ENCODE peak calls at places on chromosomes 3 and 15, in eight cellular contexts. One of them, this sample, is unnamed.

GRCh38 chr3:58591496-58592133 is 14.4 kb upstream of the FAM107A start:
- DNase-seq in cardiac muscle cell: no peak
- DNase-seq in right atrium auricular region: no peak
- DNase-seq in nephron progenitor cell: no peak
- DNase-seq in BJ: no peak
- DNase-seq in PC-3: no peak
- DNase-seq in RWPE1: no peak
- DNase-seq in mammary epithelial cell: no peak
- DNase-seq in this sample: no peak

GRCh38 chr15:48411971-48412591 is 80.9 kb downstream of the DUT start:
- DNase-seq in nephron progenitor cell: no peak
- DNase-seq in mammary epithelial cell: no peak
- DNase-seq in BJ: peak
- DNase-seq in PC-3: no peak
- DNase-seq in right atrium auricular region: no peak
- DNase-seq in RWPE1: no peak
- DNase-seq in cardiac muscle cell: peak
- DNase-seq in this sample: no peak

GRCh38 chr15:81151389-81151788 is 17.3 kb downstream of the CFAP161 start:
- DNase-seq in RWPE1: no peak
- DNase-seq in nephron progenitor cell: no peak
- DNase-seq in PC-3: no peak
- DNase-seq in BJ: no peak
- DNase-seq in right atrium auricular region: no peak
- DNase-seq in mammary epithelial cell: no peak
- DNase-seq in cardiac muscle cell: no peak
- DNase-seq in this sample: no peak

GRCh38 chr3:113485161-113485609 is 29.8 kb downstream of the SPICE1 start:
- DNase-seq in BJ: no peak
- DNase-seq in right atrium auricular region: no peak
- DNase-seq in mammary epithelial cell: no peak
- DNase-seq in RWPE1: no peak
- DNase-seq in nephron progenitor cell: no peak
- DNase-seq in cardiac muscle cell: no peak
- DNase-seq in PC-3: peak
- DNase-seq in this sample: no peak

GRCh38 chr3:81279481-81280273 is 481.8 kb downstream of the GBE1 start:
- DNase-seq in RWPE1: no peak
- DNase-seq in cardiac muscle cell: peak
- DNase-seq in right atrium auricular region: no peak
- DNase-seq in BJ: no peak
- DNase-seq in nephron progenitor cell: no peak
- DNase-seq in PC-3: peak
- DNase-seq in mammary epithelial cell: no peak
- DNase-seq in this sample: no peak

GRCh38 chr15:56261854-56262509 is 18.3 kb upstream of the RFX7 start:
- DNase-seq in nephron progenitor cell: no peak
- DNase-seq in PC-3: no peak
- DNase-seq in mammary epithelial cell: peak
- DNase-seq in cardiac muscle cell: no peak
- DNase-seq in RWPE1: no peak
- DNase-seq in right atrium auricular region: no peak
- DNase-seq in BJ: no peak
- DNase-seq in this sample: peak

GRCh38 chr3:124084398-124084881 is 92.5 kb upstream of the ROPN1 start:
- DNase-seq in cardiac muscle cell: no peak
- DNase-seq in nephron progenitor cell: no peak
- DNase-seq in mammary epithelial cell: no peak
- DNase-seq in BJ: peak
- DNase-seq in PC-3: no peak
- DNase-seq in RWPE1: no peak
- DNase-seq in right atrium auricular region: no peak
- DNase-seq in this sample: no peak

GRCh38 chr3:15204005-15204404 is 2.0 kb upstream of the CAPN7 start:
- DNase-seq in right atrium auricular region: no peak
- DNase-seq in mammary epithelial cell: no peak
- DNase-seq in BJ: no peak
- DNase-seq in RWPE1: no peak
- DNase-seq in cardiac muscle cell: no peak
- DNase-seq in PC-3: peak
- DNase-seq in nephron progenitor cell: peak
- DNase-seq in this sample: no peak

GRCh38 chr15:78149805-78150751 is 916 bp downstream of the IDH3A start:
- DNase-seq in cardiac muscle cell: peak
- DNase-seq in PC-3: peak
- DNase-seq in right atrium auricular region: no peak
- DNase-seq in mammary epithelial cell: peak
- DNase-seq in BJ: no peak
- DNase-seq in nephron progenitor cell: no peak
- DNase-seq in RWPE1: peak
- DNase-seq in this sample: no peak

GRCh38 chr3:43223670-43224364 is 62.5 kb upstream of the SNRK start:
- DNase-seq in PC-3: no peak
- DNase-seq in mammary epithelial cell: no peak
- DNase-seq in nephron progenitor cell: no peak
- DNase-seq in BJ: no peak
- DNase-seq in cardiac muscle cell: peak
- DNase-seq in RWPE1: no peak
- DNase-seq in right atrium auricular region: no peak
- DNase-seq in this sample: no peak

GRCh38 chr3:4413467-4413866 is 53.6 kb downstream of the SUMF1 start:
- DNase-seq in BJ: no peak
- DNase-seq in PC-3: peak
- DNase-seq in RWPE1: peak
- DNase-seq in cardiac muscle cell: peak
- DNase-seq in mammary epithelial cell: peak
- DNase-seq in nephron progenitor cell: no peak
- DNase-seq in right atrium auricular region: no peak
- DNase-seq in this sample: no peak

GRCh38 chr15:89926158-89926557 is 13.4 kb upstream of the ARPIN start:
- DNase-seq in mammary epithelial cell: no peak
- DNase-seq in cardiac muscle cell: peak
- DNase-seq in nephron progenitor cell: no peak
- DNase-seq in PC-3: no peak
- DNase-seq in BJ: no peak
- DNase-seq in right atrium auricular region: no peak
- DNase-seq in RWPE1: no peak
- DNase-seq in this sample: no peak

GRCh38 chr3:98680723-98681122 is 82.4 kb upstream of the ST3GAL6 start:
- DNase-seq in RWPE1: peak
- DNase-seq in nephron progenitor cell: no peak
- DNase-seq in right atrium auricular region: no peak
- DNase-seq in cardiac muscle cell: no peak
- DNase-seq in PC-3: peak
- DNase-seq in BJ: no peak
- DNase-seq in mammary epithelial cell: peak
- DNase-seq in this sample: no peak

GRCh38 chr15:36782681-36783080 is 203.3 kb downstream of the CDIN1 start:
- DNase-seq in right atrium auricular region: no peak
- DNase-seq in cardiac muscle cell: no peak
- DNase-seq in RWPE1: no peak
- DNase-seq in BJ: no peak
- DNase-seq in PC-3: no peak
- DNase-seq in mammary epithelial cell: no peak
- DNase-seq in nephron progenitor cell: no peak
- DNase-seq in this sample: no peak

GRCh38 chr15:69919816-69920215 is 177.9 kb downstream of the TLE3 start:
- DNase-seq in BJ: no peak
- DNase-seq in cardiac muscle cell: no peak
- DNase-seq in nephron progenitor cell: no peak
- DNase-seq in RWPE1: no peak
- DNase-seq in PC-3: no peak
- DNase-seq in mammary epithelial cell: no peak
- DNase-seq in right atrium auricular region: no peak
- DNase-seq in this sample: no peak

GRCh38 chr15:89406756-89407650 is 72.4 kb upstream of the POLG start:
- DNase-seq in mammary epithelial cell: no peak
- DNase-seq in PC-3: no peak
- DNase-seq in nephron progenitor cell: no peak
- DNase-seq in right atrium auricular region: no peak
- DNase-seq in cardiac muscle cell: no peak
- DNase-seq in RWPE1: no peak
- DNase-seq in BJ: no peak
- DNase-seq in this sample: peak

GRCh38 chr15:80216911-80217310 is 35.1 kb downstream of the CTXND1 start:
- DNase-seq in nephron progenitor cell: no peak
- DNase-seq in BJ: no peak
- DNase-seq in RWPE1: no peak
- DNase-seq in PC-3: no peak
- DNase-seq in right atrium auricular region: no peak
- DNase-seq in mammary epithelial cell: no peak
- DNase-seq in cardiac muscle cell: no peak
- DNase-seq in this sample: no peak

GRCh38 chr3:130565224-130565623 is 48.2 kb downstream of the COL6A6 start:
- DNase-seq in RWPE1: no peak
- DNase-seq in cardiac muscle cell: no peak
- DNase-seq in mammary epithelial cell: no peak
- DNase-seq in right atrium auricular region: no peak
- DNase-seq in PC-3: no peak
- DNase-seq in BJ: no peak
- DNase-seq in nephron progenitor cell: no peak
- DNase-seq in this sample: no peak
- TF ChIP-seq CTCF in RWPE1: no peak
- TF ChIP-seq CTCF in cardiac muscle cell: no peak
- TF ChIP-seq CTCF in mammary epithelial cell: no peak
- TF ChIP-seq CTCF in right atrium auricular region: no peak
- TF ChIP-seq CTCF in PC-3: no peak
- TF ChIP-seq CTCF in BJ: no peak
- TF ChIP-seq CTCF in nephron progenitor cell: no peak
- TF ChIP-seq CTCF in this sample: no peak

GRCh38 chr3:8769088-8769822 is at the start of gene OXTR:
- DNase-seq in PC-3: peak
- DNase-seq in BJ: peak
- DNase-seq in cardiac muscle cell: peak
- DNase-seq in right atrium auricular region: no peak
- DNase-seq in mammary epithelial cell: peak
- DNase-seq in RWPE1: peak
- DNase-seq in nephron progenitor cell: peak
- DNase-seq in this sample: peak

GRCh38 chr3:8767181-8767666 is 2.2 kb downstream of the OXTR start:
- DNase-seq in PC-3: no peak
- DNase-seq in right atrium auricular region: no peak
- DNase-seq in BJ: no peak
- DNase-seq in cardiac muscle cell: no peak
- DNase-seq in nephron progenitor cell: no peak
- DNase-seq in RWPE1: no peak
- DNase-seq in mammary epithelial cell: no peak
- DNase-seq in this sample: no peak

GRCh38 chr3:8768364-8769087 is 887 bp downstream of the OXTR start:
- DNase-seq in RWPE1: no peak
- DNase-seq in nephron progenitor cell: no peak
- DNase-seq in right atrium auricular region: no peak
- DNase-seq in BJ: no peak
- DNase-seq in cardiac muscle cell: no peak
- DNase-seq in mammary epithelial cell: no peak
- DNase-seq in PC-3: peak
- DNase-seq in this sample: no peak

GRCh38 chr3:8766148-8766547 is 3.3 kb downstream of the OXTR start:
- DNase-seq in RWPE1: no peak
- DNase-seq in right atrium auricular region: no peak
- DNase-seq in cardiac muscle cell: no peak
- DNase-seq in PC-3: no peak
- DNase-seq in mammary epithelial cell: no peak
- DNase-seq in BJ: no peak
- DNase-seq in nephron progenitor cell: no peak
- DNase-seq in this sample: no peak

GRCh38 chr3:8767667-8768363 is 1.6 kb downstream of the OXTR start:
- DNase-seq in right atrium auricular region: no peak
- DNase-seq in BJ: no peak
- DNase-seq in mammary epithelial cell: peak
- DNase-seq in nephron progenitor cell: peak
- DNase-seq in RWPE1: peak
- DNase-seq in PC-3: peak
- DNase-seq in cardiac muscle cell: peak
- DNase-seq in this sample: peak
- TF ChIP-seq CTCF in right atrium auricular region: no peak
- TF ChIP-seq CTCF in BJ: no peak
- TF ChIP-seq CTCF in mammary epithelial cell: peak
- TF ChIP-seq CTCF in nephron progenitor cell: no peak
- TF ChIP-seq CTCF in RWPE1: peak
- TF ChIP-seq CTCF in PC-3: peak
- TF ChIP-seq CTCF in cardiac muscle cell: no peak
- TF ChIP-seq CTCF in this sample: no peak

GRCh38 chr3:127590593-127591477 is at the start of gene TPRA1:
- DNase-seq in nephron progenitor cell: peak
- DNase-seq in mammary epithelial cell: peak
- DNase-seq in right atrium auricular region: peak
- DNase-seq in BJ: peak
- DNase-seq in RWPE1: peak
- DNase-seq in PC-3: peak
- DNase-seq in cardiac muscle cell: peak
- DNase-seq in this sample: peak
- TF ChIP-seq CTCF in nephron progenitor cell: no peak
- TF ChIP-seq CTCF in mammary epithelial cell: peak
- TF ChIP-seq CTCF in right atrium auricular region: peak
- TF ChIP-seq CTCF in BJ: no peak
- TF ChIP-seq CTCF in RWPE1: peak
- TF ChIP-seq CTCF in PC-3: peak
- TF ChIP-seq CTCF in cardiac muscle cell: no peak
- TF ChIP-seq CTCF in this sample: no peak

GRCh38 chr3:134448664-134449063 is 37.1 kb downstream of the ANAPC13 start:
- DNase-seq in nephron progenitor cell: no peak
- DNase-seq in cardiac muscle cell: no peak
- DNase-seq in mammary epithelial cell: no peak
- DNase-seq in PC-3: no peak
- DNase-seq in RWPE1: no peak
- DNase-seq in BJ: no peak
- DNase-seq in right atrium auricular region: no peak
- DNase-seq in this sample: no peak

GRCh38 chr3:134449951-134450350 is 35.8 kb downstream of the ANAPC13 start:
- DNase-seq in right atrium auricular region: no peak
- DNase-seq in cardiac muscle cell: no peak
- DNase-seq in RWPE1: no peak
- DNase-seq in mammary epithelial cell: no peak
- DNase-seq in BJ: no peak
- DNase-seq in nephron progenitor cell: no peak
- DNase-seq in PC-3: no peak
- DNase-seq in this sample: no peak

GRCh38 chr3:134447371-134447770 is 38.4 kb downstream of the ANAPC13 start:
- DNase-seq in RWPE1: no peak
- DNase-seq in nephron progenitor cell: no peak
- DNase-seq in cardiac muscle cell: no peak
- DNase-seq in BJ: no peak
- DNase-seq in mammary epithelial cell: no peak
- DNase-seq in PC-3: no peak
- DNase-seq in right atrium auricular region: no peak
- DNase-seq in this sample: no peak

GRCh38 chr3:134446800-134447199 is 39.0 kb downstream of the ANAPC13 start:
- DNase-seq in nephron progenitor cell: no peak
- DNase-seq in cardiac muscle cell: peak
- DNase-seq in mammary epithelial cell: peak
- DNase-seq in RWPE1: no peak
- DNase-seq in right atrium auricular region: no peak
- DNase-seq in BJ: no peak
- DNase-seq in PC-3: peak
- DNase-seq in this sample: no peak

DNA sequence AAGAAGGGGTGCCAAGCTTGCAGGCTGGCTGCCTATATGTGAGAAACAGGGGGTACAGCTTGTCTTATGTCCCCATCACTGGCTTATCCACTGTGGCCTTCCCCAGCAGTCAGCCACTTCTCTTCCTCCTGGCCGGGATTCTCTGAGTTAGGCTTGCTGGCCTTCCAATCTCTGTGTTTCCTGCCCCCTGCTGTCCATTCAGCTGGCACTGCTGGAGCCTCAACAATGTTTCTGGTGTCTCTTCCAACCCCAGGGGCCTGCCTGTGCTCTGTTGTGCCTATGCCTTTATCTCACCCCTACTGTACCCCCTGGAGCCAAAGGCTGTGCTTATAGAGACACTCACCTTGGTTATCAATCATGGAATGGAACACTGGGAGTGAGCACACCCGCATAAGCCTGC is 36.5 kb downstream of the ANAPC13 start:
- DNase-seq in BJ: no peak
- DNase-seq in nephron progenitor cell: no peak
- DNase-seq in RWPE1: peak
- DNase-seq in right atrium auricular region: no peak
- DNase-seq in PC-3: peak
- DNase-seq in mammary epithelial cell: peak
- DNase-seq in cardiac muscle cell: peak
- DNase-seq in this sample: peak
- TF ChIP-seq CTCF in BJ: peak
- TF ChIP-seq CTCF in nephron progenitor cell: peak
- TF ChIP-seq CTCF in RWPE1: no peak
- TF ChIP-seq CTCF in right atrium auricular region: peak
- TF ChIP-seq CTCF in PC-3: peak
- TF ChIP-seq CTCF in mammary epithelial cell: peak
- TF ChIP-seq CTCF in cardiac muscle cell: peak
- TF ChIP-seq CTCF in this sample: peak